ENCODE peak calls at places on chromosomes 5 and 9, in eight cellular contexts. G is T-helper 22 cell, R is GM13976, I is hepatocyte, W is right atrium auricular region, V is neural progenitor cell, H is activated T-cell treated with anti-CD3 and anti-CD28 coated beads for 1 hour, S is fibroblast of pulmonary artery. X is an unnamed sample.

GRCh38 chr9:114822708-114823107 is 16.9 kb upstream of the TNFSF15 start:
- DNase-seq in S (no peak), H (no peak), W (no peak), G (no peak), V (no peak), R (no peak), I (no peak), X (no peak)

GRCh38 chr9:133919253-133920115 is 72.6 kb downstream of the VAV2 start:
- DNase-seq in W (no peak), S (peak; percentile 54), R (no peak), I (no peak), G (no peak), H (no peak), V (no peak), X (no peak)

GRCh38 chr9:124000161-124000783 is 11.3 kb upstream of the LHX2 start:
- DNase-seq in I (no peak), W (no peak), G (no peak), S (no peak), H (no peak), V (peak; percentile 55), R (no peak), X (peak; percentile 34)

GRCh38 chr5:81140942-81141341 is 92.2 kb upstream of the CKMT2 start:
- DNase-seq in S (peak; percentile 50), I (peak; percentile 11), G (no peak), H (no peak), V (no peak), R (no peak), W (no peak), X (no peak)

GRCh38 chr9:83405674-83406255 is 132.4 kb downstream of the FRMD3 start:
- DNase-seq in S (no peak), R (no peak), G (no peak), H (no peak), I (no peak), V (no peak), W (no peak), X (no peak)

GRCh38 chr5:65163698-65164097 is 318.0 kb downstream of the ADAMTS6 start:
- DNase-seq in W (no peak), R (no peak), S (no peak), H (no peak), V (no peak), G (no peak), I (no peak), X (no peak)

GRCh38 chr9:526904-527591 is 312.4 kb downstream of the DOCK8 start:
- DNase-seq in G (no peak), R (no peak), W (no peak), V (no peak), H (no peak), S (no peak), I (no peak), X (no peak)

GRCh38 chr9:110604101-110604710 is 24.7 kb upstream of the SVEP1 start:
- DNase-seq in S (peak; percentile 69), W (no peak), I (no peak), V (no peak), R (no peak), H (no peak), G (no peak), X (no peak)